ENCODE peak calls at places on chromosome 1, in six cellular contexts. One of them, this sample, is unnamed.

GRCh38 chr1:151680812-151681211 is 35.8 kb downstream of the CELF3 start:
- DNase-seq in Peyer's patch: no peak
- DNase-seq in suprapubic skin: no peak
- DNase-seq in IMR-90: peak; percentile 89
- DNase-seq in PC-9: peak; percentile 92
- DNase-seq in body of pancreas: no peak
- DNase-seq in this sample: peak; percentile 68

GRCh38 chr1:156838972-156839371 is 19.9 kb downstream of the INSRR start:
- DNase-seq in Peyer's patch: peak; percentile 29
- DNase-seq in suprapubic skin: no peak
- DNase-seq in IMR-90: no peak
- DNase-seq in PC-9: peak; percentile 42
- DNase-seq in body of pancreas: peak; percentile 42
- DNase-seq in this sample: peak; percentile 51

GRCh38 chr1:155977607-155978324 is 581 bp downstream of the ARHGEF2 start:
- DNase-seq in Peyer's patch: no peak
- DNase-seq in suprapubic skin: no peak
- DNase-seq in IMR-90: no peak
- DNase-seq in PC-9: no peak
- DNase-seq in body of pancreas: peak; percentile 34
- DNase-seq in this sample: peak; percentile 62

GRCh38 chr1:10211805-10212405 is 1.5 kb downstream of the KIF1B start:
- DNase-seq in Peyer's patch: no peak
- DNase-seq in suprapubic skin: no peak
- DNase-seq in IMR-90: no peak
- DNase-seq in PC-9: no peak
- DNase-seq in body of pancreas: no peak
- DNase-seq in this sample: peak; percentile 50

GRCh38 chr1:156648951-156649350 is 7.0 kb downstream of the BCAN start:
- DNase-seq in Peyer's patch: no peak
- DNase-seq in suprapubic skin: no peak
- DNase-seq in IMR-90: no peak
- DNase-seq in PC-9: peak; percentile 43
- DNase-seq in body of pancreas: no peak
- DNase-seq in this sample: no peak

GRCh38 chr1:201706109-201706508 is 122.8 kb upstream of the IPO9 start:
- DNase-seq in Peyer's patch: no peak
- DNase-seq in suprapubic skin: no peak
- DNase-seq in IMR-90: no peak
- DNase-seq in PC-9: no peak
- DNase-seq in body of pancreas: no peak
- DNase-seq in this sample: no peak

GRCh38 chr1:30908446-30908885 is at the start of gene SDC3:
- DNase-seq in Peyer's patch: no peak
- DNase-seq in suprapubic skin: no peak
- DNase-seq in IMR-90: no peak
- DNase-seq in PC-9: no peak
- DNase-seq in body of pancreas: no peak
- DNase-seq in this sample: peak; percentile 44

GRCh38 chr1:74771913-74772515 is 39.1 kb downstream of the TYW3 start:
- DNase-seq in Peyer's patch: no peak
- DNase-seq in suprapubic skin: no peak
- DNase-seq in IMR-90: peak; percentile 51
- DNase-seq in PC-9: peak; percentile 41
- DNase-seq in body of pancreas: no peak
- DNase-seq in this sample: peak; percentile 72

GRCh38 chr1:212699839-212700596 is at the start of gene BATF3:
- DNase-seq in Peyer's patch: peak; percentile 39
- DNase-seq in suprapubic skin: peak; percentile 79
- DNase-seq in IMR-90: no peak
- DNase-seq in PC-9: no peak
- DNase-seq in body of pancreas: peak; percentile 28
- DNase-seq in this sample: peak; percentile 65

GRCh38 chr1:63454269-63454668 is 68.8 kb downstream of the ITGB3BP start:
- DNase-seq in Peyer's patch: no peak
- DNase-seq in suprapubic skin: no peak
- DNase-seq in IMR-90: peak; percentile 43
- DNase-seq in PC-9: no peak
- DNase-seq in body of pancreas: no peak
- DNase-seq in this sample: peak; percentile 45

GRCh38 chr1:206116873-206117150 is 376 bp downstream of the AVPR1B start:
- DNase-seq in Peyer's patch: no peak
- DNase-seq in suprapubic skin: no peak
- DNase-seq in IMR-90: no peak
- DNase-seq in PC-9: no peak
- DNase-seq in body of pancreas: no peak
- DNase-seq in this sample: no peak

GRCh38 chr1:49226758-49227157 is 450.1 kb upstream of the BEND5 start:
- DNase-seq in Peyer's patch: no peak
- DNase-seq in suprapubic skin: no peak
- DNase-seq in IMR-90: no peak
- DNase-seq in PC-9: no peak
- DNase-seq in body of pancreas: no peak
- DNase-seq in this sample: no peak

GRCh38 chr1:219031821-219032220 is 141.9 kb upstream of the LYPLAL1 start:
- DNase-seq in Peyer's patch: no peak
- DNase-seq in suprapubic skin: no peak
- DNase-seq in IMR-90: no peak
- DNase-seq in PC-9: no peak
- DNase-seq in body of pancreas: no peak
- DNase-seq in this sample: no peak

GRCh38 chr1:19463204-19463803 is 22.0 kb downstream of the CAPZB start:
- DNase-seq in Peyer's patch: peak; percentile 86
- DNase-seq in suprapubic skin: no peak
- DNase-seq in IMR-90: no peak
- DNase-seq in PC-9: no peak
- DNase-seq in body of pancreas: no peak
- DNase-seq in this sample: no peak

DNA sequence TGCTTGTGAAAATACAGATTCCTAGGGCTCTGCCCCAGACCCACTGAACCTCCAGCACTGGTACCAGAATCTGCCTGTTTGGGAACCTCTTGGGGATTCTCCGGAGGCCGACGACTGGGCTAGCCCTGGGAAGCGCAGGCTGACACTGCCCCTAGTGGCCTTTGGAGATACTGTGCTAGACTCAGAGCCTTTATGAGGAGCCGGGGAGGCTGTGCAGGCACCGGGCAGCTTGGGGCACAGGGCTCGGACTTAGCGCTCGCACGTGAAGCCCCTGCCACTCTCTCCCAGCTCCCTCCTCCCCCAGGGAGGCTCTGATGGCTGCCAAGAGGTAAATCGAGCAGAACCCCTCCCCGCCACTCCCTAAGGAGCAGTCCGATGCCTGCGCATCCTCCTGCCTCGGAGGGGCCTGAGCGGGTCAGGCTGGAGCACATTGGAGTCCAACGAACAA is 144.6 kb upstream of the TNR start:
- DNase-seq in Peyer's patch: no peak
- DNase-seq in suprapubic skin: no peak
- DNase-seq in IMR-90: peak; percentile 36
- DNase-seq in PC-9: no peak
- DNase-seq in body of pancreas: peak; percentile 61
- DNase-seq in this sample: peak; percentile 70
- H3K4me3 ChIP-seq in Peyer's patch: no peak overlapping the region
- H3K4me3 ChIP-seq in suprapubic skin: no peak overlapping the region
- H3K4me3 ChIP-seq in IMR-90: no peak overlapping the region
- H3K4me3 ChIP-seq in PC-9: no peak overlapping the region
- H3K4me3 ChIP-seq in body of pancreas: no peak overlapping the region
- H3K4me3 ChIP-seq in this sample: no peak overlapping the region

GRCh38 chr1:184943998-184944397 is 30.3 kb downstream of the NIBAN1 start:
- DNase-seq in Peyer's patch: no peak
- DNase-seq in suprapubic skin: no peak
- DNase-seq in IMR-90: no peak
- DNase-seq in PC-9: no peak
- DNase-seq in body of pancreas: no peak
- DNase-seq in this sample: no peak

GRCh38 chr1:184945034-184945433 is 29.3 kb downstream of the NIBAN1 start:
- DNase-seq in Peyer's patch: no peak
- DNase-seq in suprapubic skin: no peak
- DNase-seq in IMR-90: no peak
- DNase-seq in PC-9: no peak
- DNase-seq in body of pancreas: no peak
- DNase-seq in this sample: no peak

GRCh38 chr1:184947497-184948256 is 26.6 kb downstream of the NIBAN1 start:
- DNase-seq in Peyer's patch: no peak
- DNase-seq in suprapubic skin: no peak
- DNase-seq in IMR-90: no peak
- DNase-seq in PC-9: no peak
- DNase-seq in body of pancreas: no peak
- DNase-seq in this sample: peak; percentile 72

GRCh38 chr1:184941735-184942134 is 32.6 kb downstream of the NIBAN1 start:
- DNase-seq in Peyer's patch: no peak
- DNase-seq in suprapubic skin: no peak
- DNase-seq in IMR-90: no peak
- DNase-seq in PC-9: no peak
- DNase-seq in body of pancreas: no peak
- DNase-seq in this sample: no peak

GRCh38 chr1:184945678-184946412 is 28.5 kb downstream of the NIBAN1 start:
- DNase-seq in Peyer's patch: no peak
- DNase-seq in suprapubic skin: no peak
- DNase-seq in IMR-90: peak; percentile 69
- DNase-seq in PC-9: no peak
- DNase-seq in body of pancreas: no peak
- DNase-seq in this sample: peak; percentile 43
- H3K4me3 ChIP-seq in Peyer's patch: no peak overlapping the region
- H3K4me3 ChIP-seq in suprapubic skin: no peak overlapping the region
- H3K4me3 ChIP-seq in IMR-90: no peak overlapping the region
- H3K4me3 ChIP-seq in PC-9: no peak overlapping the region
- H3K4me3 ChIP-seq in body of pancreas: no peak overlapping the region
- H3K4me3 ChIP-seq in this sample: no peak overlapping the region

DNA sequence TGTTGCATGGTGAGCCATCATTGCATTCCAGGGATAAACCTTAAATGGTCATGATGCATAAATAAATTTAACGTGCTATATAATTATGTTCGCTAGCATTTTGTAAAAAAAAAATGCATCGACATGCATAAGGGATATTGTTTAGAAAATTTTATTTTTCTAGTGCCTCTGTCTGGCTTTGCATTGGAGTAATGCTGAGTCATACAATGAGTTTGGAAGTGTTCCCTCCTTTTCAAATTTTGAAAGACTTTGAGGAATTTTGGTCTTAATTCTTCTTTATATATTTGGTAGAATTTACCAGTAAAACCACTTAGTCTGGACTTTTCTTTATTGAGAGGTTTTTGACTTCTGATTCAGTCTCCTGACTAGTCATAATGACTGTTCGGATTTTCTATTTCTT is 4.9 kb downstream of the MNDA start:
- DNase-seq in Peyer's patch: no peak
- DNase-seq in suprapubic skin: no peak
- DNase-seq in IMR-90: no peak
- DNase-seq in PC-9: no peak
- DNase-seq in body of pancreas: no peak
- DNase-seq in this sample: no peak
- H3K4me3 ChIP-seq in Peyer's patch: no peak overlapping the region
- H3K4me3 ChIP-seq in suprapubic skin: no peak overlapping the region
- H3K4me3 ChIP-seq in IMR-90: no peak overlapping the region
- H3K4me3 ChIP-seq in PC-9: no peak overlapping the region
- H3K4me3 ChIP-seq in body of pancreas: no peak overlapping the region
- H3K4me3 ChIP-seq in this sample: no peak overlapping the region

DNA sequence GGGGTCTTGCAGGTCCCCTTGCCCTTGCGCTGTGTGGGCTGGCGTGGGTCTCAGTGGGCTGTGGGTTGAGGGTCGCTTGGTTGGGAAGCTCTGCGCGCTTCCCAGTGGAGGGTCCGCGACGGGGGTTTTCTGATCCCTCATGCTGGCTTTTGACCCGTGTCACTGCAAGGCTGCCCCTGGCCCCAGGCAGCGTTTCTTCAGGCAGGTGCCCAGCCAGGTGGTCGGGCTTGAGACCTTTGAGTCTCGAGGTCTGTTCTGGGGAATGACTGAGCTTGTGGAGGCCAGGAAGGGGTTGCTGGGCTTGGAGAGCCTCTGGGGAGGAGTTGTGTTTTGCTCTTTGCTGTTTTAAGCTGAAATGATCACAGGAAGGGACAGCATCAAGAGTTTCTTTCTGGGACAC is 5.3 kb downstream of the SKI start:
- DNase-seq in Peyer's patch: no peak
- DNase-seq in suprapubic skin: no peak
- DNase-seq in IMR-90: no peak
- DNase-seq in PC-9: no peak
- DNase-seq in body of pancreas: no peak
- DNase-seq in this sample: no peak
- H3K4me3 ChIP-seq in Peyer's patch: peak overlapping the region; percentile 89
- H3K4me3 ChIP-seq in suprapubic skin: peak overlapping the region; percentile 75
- H3K4me3 ChIP-seq in IMR-90: no peak overlapping the region
- H3K4me3 ChIP-seq in PC-9: peak overlapping the region; percentile 47
- H3K4me3 ChIP-seq in body of pancreas: no peak overlapping the region
- H3K4me3 ChIP-seq in this sample: peak overlapping the region; percentile 71

GRCh38 chr1:1357871-1358432 is 403 bp downstream of the MXRA8 start:
- DNase-seq in Peyer's patch: no peak
- DNase-seq in suprapubic skin: no peak
- DNase-seq in IMR-90: peak; percentile 20
- DNase-seq in PC-9: peak; percentile 25
- DNase-seq in body of pancreas: no peak
- DNase-seq in this sample: no peak
- H3K4me3 ChIP-seq in Peyer's patch: peak overlapping the region; percentile 44
- H3K4me3 ChIP-seq in suprapubic skin: peak overlapping the region; percentile 48
- H3K4me3 ChIP-seq in IMR-90: peak overlapping the region; percentile 74
- H3K4me3 ChIP-seq in PC-9: no peak overlapping the region
- H3K4me3 ChIP-seq in body of pancreas: no peak overlapping the region
- H3K4me3 ChIP-seq in this sample: no peak overlapping the region

DNA sequence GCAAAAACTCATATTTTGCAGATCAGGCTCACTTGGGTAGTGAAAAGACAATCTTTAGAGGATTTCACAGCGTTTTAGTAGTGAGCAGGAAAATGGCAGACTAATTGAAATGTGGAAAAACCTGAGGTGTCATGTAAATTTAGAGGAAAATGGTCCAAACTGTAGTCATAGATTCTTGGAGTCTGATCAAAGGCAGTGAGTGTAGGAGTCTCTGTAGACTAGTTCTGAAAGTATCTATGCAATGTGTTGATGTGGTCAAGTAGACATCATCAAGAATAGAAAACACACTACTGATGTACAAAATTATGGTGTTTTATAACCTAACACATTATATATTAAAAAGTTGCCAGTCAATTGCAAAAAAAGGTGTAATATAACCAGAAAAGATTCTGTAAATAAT is 143.2 kb upstream of the C1orf105 start:
- DNase-seq in Peyer's patch: no peak
- DNase-seq in suprapubic skin: no peak
- DNase-seq in IMR-90: peak; percentile 69
- DNase-seq in PC-9: no peak
- DNase-seq in body of pancreas: no peak
- DNase-seq in this sample: no peak
- H3K4me3 ChIP-seq in Peyer's patch: no peak overlapping the region
- H3K4me3 ChIP-seq in suprapubic skin: no peak overlapping the region
- H3K4me3 ChIP-seq in IMR-90: no peak overlapping the region
- H3K4me3 ChIP-seq in PC-9: no peak overlapping the region
- H3K4me3 ChIP-seq in body of pancreas: no peak overlapping the region
- H3K4me3 ChIP-seq in this sample: no peak overlapping the region